ENCODE peak calls at places on chromosomes 6 and 20, in nine cellular contexts. V, I, B, R, U, L, A, J and E are unnamed samples.

GRCh38 chr6:47922391-47922790 is 140.6 kb downstream of the OPN5 start:
- DNase-seq in V (no peak), I (no peak), B (peak; percentile 5), R (no peak), U (no peak), L (no peak), A (no peak), J (no peak), E (no peak)

GRCh38 chr6:157226026-157226639 is 97.2 kb downstream of the TMEM242 start:
- DNase-seq in V (no peak), I (no peak), B (peak; percentile 86), R (no peak), U (no peak), L (no peak), A (no peak), J (no peak), E (no peak)

GRCh38 chr6:125586074-125586473 is 163.4 kb upstream of the HEY2 start:
- DNase-seq in V (no peak), I (no peak), B (peak; percentile 69), R (peak; percentile 71), U (no peak), L (no peak), A (no peak), J (no peak), E (no peak)

GRCh38 chr6:147699637-147700036 is 191.1 kb downstream of the SAMD5 start:
- DNase-seq in V (no peak), I (no peak), B (peak; percentile 81), R (peak; percentile 70), U (no peak), L (no peak), A (no peak), J (no peak), E (no peak)

GRCh38 chr6:43290905-43291355 is 7.1 kb upstream of the SLC22A7 start:
- DNase-seq in V (no peak), I (no peak), B (no peak), R (no peak), U (no peak), L (no peak), A (no peak), J (no peak), E (peak; percentile 5)

GRCh38 chr6:66210964-66211363 is 503.9 kb upstream of the EYS start:
- DNase-seq in V (no peak), I (no peak), B (no peak), R (peak; percentile 4), U (no peak), L (no peak), A (no peak), J (no peak), E (no peak)

GRCh38 chr20:53494753-53495152 is 98.9 kb downstream of the ZNF217 start:
- DNase-seq in V (no peak), I (no peak), B (no peak), R (no peak), U (no peak), L (no peak), A (no peak), J (no peak), E (no peak)

GRCh38 chr6:160222491-160222890 is 36.1 kb downstream of the SLC22A2 start:
- DNase-seq in V (no peak), I (no peak), B (no peak), R (no peak), U (no peak), L (no peak), A (no peak), J (no peak), E (no peak)

GRCh38 chr6:150229775-150230561 is 87.1 kb downstream of the PPP1R14C start:
- DNase-seq in V (no peak), I (no peak), B (peak; percentile 76), R (peak; percentile 27), U (no peak), L (no peak), A (no peak), J (no peak), E (no peak)

GRCh38 chr20:47502801-47503239 is 1.1 kb downstream of the NCOA3 start:
- DNase-seq in V (no peak), I (no peak), B (peak; percentile 47), R (peak; percentile 63), U (no peak), L (peak; percentile 48), A (no peak), J (no peak), E (no peak)

GRCh38 chr6:155424201-155424600 is 31.4 kb downstream of the NOX3 start:
- DNase-seq in V (no peak), I (no peak), B (no peak), R (no peak), U (no peak), L (no peak), A (no peak), J (no peak), E (no peak)

GRCh38 chr6:7041511-7042026 is 66.2 kb upstream of the RREB1 start:
- DNase-seq in V (no peak), I (no peak), B (no peak), R (no peak), U (no peak), L (no peak), A (no peak), J (no peak), E (no peak)

GRCh38 chr20:16518068-16518783 is 55.0 kb downstream of the KIF16B start:
- DNase-seq in V (peak; percentile 52), I (peak; percentile 51), B (peak; percentile 14), R (peak; percentile 78), U (no peak), L (peak; percentile 12), A (no peak), J (peak; percentile 45), E (no peak)

GRCh38 chr6:169839029-169839481 is 87.6 kb downstream of the ERMARD start:
- DNase-seq in V (peak; percentile 17), I (no peak), B (no peak), R (no peak), U (no peak), L (no peak), A (peak; percentile 59), J (no peak), E (peak; percentile 12)

GRCh38 chr20:37356387-37356786 is 10.4 kb downstream of the SRC start:
- DNase-seq in V (peak; percentile 76), I (peak; percentile 43), B (peak; percentile 31), R (peak; percentile 53), U (peak; percentile 57), L (no peak), A (peak; percentile 92), J (peak; percentile 59), E (peak; percentile 72)

GRCh38 chr6:84667252-84668213 is 96.9 kb downstream of the TBX18 start:
- DNase-seq in V (no peak), I (no peak), B (peak; percentile 44), R (no peak), U (no peak), L (no peak), A (no peak), J (no peak), E (no peak)

GRCh38 chr6:36968266-36968977 is 13.9 kb downstream of the PI16 start:
- DNase-seq in V (peak; percentile 64), I (peak; percentile 60), B (no peak), R (no peak), U (no peak), L (no peak), A (peak; percentile 62), J (peak; percentile 37), E (peak; percentile 59)

GRCh38 chr20:60057866-60058807 is 99.9 kb downstream of the CDH26 start:
- DNase-seq in V (no peak), I (peak; percentile 85), B (peak; percentile 72), R (no peak), U (no peak), L (peak; percentile 94), A (peak; percentile 61), J (peak; percentile 14), E (no peak)

GRCh38 chr20:31604567-31605030 is 490 bp upstream of the ID1 start:
- DNase-seq in V (no peak), I (no peak), B (no peak), R (no peak), U (no peak), L (no peak), A (no peak), J (no peak), E (no peak)
- H3K4me1 ChIP-seq in V (peaks cover 32% of the 10 kb centered on the region), I (no peaks in the 10 kb centered on the region), B (peaks cover 21% of the 10 kb centered on the region), R (peaks cover 53% of the 10 kb centered on the region), U (peaks cover 18% of the 10 kb centered on the region), L (peaks cover 39% of the 10 kb centered on the region), A (peaks cover 35% of the 10 kb centered on the region), J (peaks cover 51% of the 10 kb centered on the region), E (peaks cover 3% of the 10 kb centered on the region)

GRCh38 chr6:110340566-110340965 is 17.6 kb downstream of the METTL24 start:
- DNase-seq in V (no peak), I (no peak), B (no peak), R (no peak), U (no peak), L (no peak), A (no peak), J (no peak), E (no peak)

GRCh38 chr6:110345025-110345424 is 13.1 kb downstream of the METTL24 start:
- DNase-seq in V (no peak), I (no peak), B (no peak), R (no peak), U (no peak), L (no peak), A (no peak), J (no peak), E (no peak)

GRCh38 chr6:110342759-110343158 is 15.4 kb downstream of the METTL24 start:
- DNase-seq in V (no peak), I (no peak), B (no peak), R (peak; percentile 23), U (no peak), L (no peak), A (no peak), J (no peak), E (no peak)

GRCh38 chr6:110338820-110339470 is 19.2 kb downstream of the METTL24 start:
- DNase-seq in V (no peak), I (no peak), B (no peak), R (peak; percentile 4), U (no peak), L (no peak), A (no peak), J (no peak), E (no peak)

GRCh38 chr6:110341671-110342304 is 16.4 kb downstream of the METTL24 start:
- DNase-seq in V (no peak), I (no peak), B (no peak), R (peak; percentile 34), U (no peak), L (no peak), A (no peak), J (no peak), E (no peak)
- TF ChIP-seq CTCF in V (no peak), I (no peak), B (peak; percentile 56), R (peak; percentile 54), U (no peak), L (peak; percentile 25), A (peak; percentile 34), J (peak; percentile 31), E (no peak)

GRCh38 chr6:158798311-158798710 is 20.9 kb downstream of the EZR start:
- DNase-seq in V (peak; percentile 19), I (no peak), B (no peak), R (no peak), U (no peak), L (no peak), A (no peak), J (peak; percentile 20), E (no peak)
- H3K27ac ChIP-seq in V (peak overlapping the region; percentile 74), I (no peak overlapping the region), B (peak overlapping the region; percentile 31), R (no peak overlapping the region), U (peak overlapping the region; percentile 39), L (no peak overlapping the region), A (no peak overlapping the region), J (peak overlapping the region; percentile 75), E (peak overlapping the region; percentile 90)

DNA sequence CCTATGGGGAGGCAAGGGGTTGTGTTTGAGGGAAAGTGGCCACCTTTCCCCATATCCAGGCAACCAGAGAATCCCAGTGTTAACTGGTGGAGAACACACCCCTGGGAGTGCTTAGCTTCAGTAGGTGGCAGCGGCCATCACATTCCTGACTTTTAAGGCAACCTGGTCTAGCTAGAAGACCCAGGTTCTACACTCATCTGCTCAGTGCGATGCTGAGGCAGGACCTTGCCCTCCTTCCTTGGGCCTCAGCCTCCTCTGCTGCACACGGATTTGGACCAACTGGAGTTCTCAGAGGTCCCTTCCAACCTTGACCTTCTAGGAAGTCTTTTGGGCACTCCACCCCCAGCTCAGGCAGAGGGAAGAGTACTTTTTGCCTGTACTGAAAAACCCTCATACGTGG is 3.0 kb downstream of the CCND3 start:
- DNase-seq in V (no peak), I (no peak), B (no peak), R (no peak), U (no peak), L (no peak), A (no peak), J (no peak), E (no peak)
- H3K4me1 ChIP-seq in V (peaks cover 29% of the 10 kb centered on the region), I (peaks cover 34% of the 10 kb centered on the region), B (peaks cover 16% of the 10 kb centered on the region), R (peaks cover 33% of the 10 kb centered on the region), U (peaks cover 20% of the 10 kb centered on the region), L (peaks cover 76% of the 10 kb centered on the region), A (peaks cover 50% of the 10 kb centered on the region), J (peaks cover 43% of the 10 kb centered on the region), E (no peaks in the 10 kb centered on the region)